ENCODE peak calls at places on chromosome 1, in ten cellular contexts. F, H, P, C, Y, M, A, X, U and Q are unnamed samples.

GRCh38 chr1:248756151-248756550 is 592 bp upstream of the LYPD8 start:
- DNase-seq in F (no peak), H (no peak), P (no peak), C (no peak), Y (no peak), M (no peak), A (no peak), X (no peak), U (no peak), Q (no peak)

GRCh38 chr1:207172321-207172720 is 68.3 kb downstream of the C4BPA start:
- DNase-seq in F (no peak), H (no peak), P (no peak), C (no peak), Y (no peak), M (no peak), A (no peak), X (no peak), U (no peak), Q (no peak)

GRCh38 chr1:67791686-67792475 is 41.4 kb downstream of the GNG12 start:
- DNase-seq in F (no peak), H (peak; percentile 92), P (no peak), C (peak; percentile 29), Y (no peak), M (no peak), A (no peak), X (peak; percentile 94), U (no peak), Q (no peak)

GRCh38 chr1:21344098-21344749 is 54.0 kb upstream of the ECE1 start:
- DNase-seq in F (no peak), H (no peak), P (no peak), C (no peak), Y (no peak), M (no peak), A (no peak), X (no peak), U (peak; percentile 77), Q (no peak)

GRCh38 chr1:169682077-169682476 is 29.3 kb downstream of the SELL start:
- DNase-seq in F (no peak), H (no peak), P (no peak), C (no peak), Y (no peak), M (no peak), A (no peak), X (peak; percentile 13), U (no peak), Q (no peak)

GRCh38 chr1:77039739-77040138 is 172.5 kb downstream of the ST6GALNAC5 start:
- DNase-seq in F (no peak), H (peak; percentile 88), P (no peak), C (peak; percentile 95), Y (no peak), M (no peak), A (peak; percentile 23), X (peak; percentile 98), U (no peak), Q (no peak)

GRCh38 chr1:234611799-234612351 is 1.9 kb upstream of the IRF2BP2 start:
- DNase-seq in F (no peak), H (no peak), P (peak; percentile 59), C (no peak), Y (peak; percentile 78), M (peak; percentile 43), A (peak; percentile 65), X (no peak), U (peak; percentile 82), Q (no peak)

GRCh38 chr1:3530086-3530930 is 75.8 kb downstream of the ARHGEF16 start:
- DNase-seq in F (no peak), H (no peak), P (peak; percentile 64), C (peak; percentile 14), Y (no peak), M (no peak), A (no peak), X (peak; percentile 70), U (no peak), Q (no peak)

GRCh38 chr1:243501002-243501401 is 245.2 kb downstream of the SDCCAG8 start:
- DNase-seq in F (no peak), H (peak; percentile 37), P (no peak), C (peak; percentile 91), Y (no peak), M (no peak), A (no peak), X (peak; percentile 96), U (no peak), Q (no peak)

GRCh38 chr1:154730251-154730650 is 122.3 kb upstream of the ADAR start:
- DNase-seq in F (no peak), H (peak; percentile 65), P (no peak), C (peak; percentile 77), Y (no peak), M (peak; percentile 62), A (no peak), X (peak; percentile 72), U (no peak), Q (no peak)

GRCh38 chr1:211738709-211739301 is 63.4 kb upstream of the NEK2 start:
- DNase-seq in F (no peak), H (no peak), P (no peak), C (peak; percentile 60), Y (no peak), M (no peak), A (no peak), X (no peak), U (peak; percentile 86), Q (peak; percentile 47)

GRCh38 chr1:156160744-156161181 is 7.4 kb downstream of the SEMA4A start:
- DNase-seq in F (peak; percentile 68), H (peak; percentile 78), P (peak; percentile 56), C (no peak), Y (peak; percentile 76), M (peak; percentile 92), A (peak; percentile 73), X (peak; percentile 79), U (peak; percentile 85), Q (peak; percentile 73)
- H3K4me3 ChIP-seq in F (peak overlapping the region; percentile 28), H (peak overlapping the region; percentile 19), P (peak overlapping the region; percentile 42), C (no peak overlapping the region), Y (no peak overlapping the region), M (peak overlapping the region; percentile 71), A (peak overlapping the region; percentile 54), X (peak overlapping the region; percentile 55), U (peak overlapping the region; percentile 23), Q (peak overlapping the region; percentile 51)

GRCh38 chr1:196678510-196678884 is 26.7 kb downstream of the CFH start:
- DNase-seq in F (no peak), H (peak; percentile 80), P (no peak), C (peak; percentile 24), Y (no peak), M (no peak), A (no peak), X (peak; percentile 52), U (no peak), Q (no peak)

GRCh38 chr1:196680107-196680506 is 28.3 kb downstream of the CFH start:
- DNase-seq in F (no peak), H (peak; percentile 34), P (no peak), C (peak; percentile 57), Y (no peak), M (no peak), A (no peak), X (peak; percentile 44), U (no peak), Q (no peak)

GRCh38 chr1:196674908-196675307 is 23.1 kb downstream of the CFH start:
- DNase-seq in F (no peak), H (no peak), P (no peak), C (peak; percentile 13), Y (no peak), M (no peak), A (no peak), X (no peak), U (no peak), Q (no peak)

DNA sequence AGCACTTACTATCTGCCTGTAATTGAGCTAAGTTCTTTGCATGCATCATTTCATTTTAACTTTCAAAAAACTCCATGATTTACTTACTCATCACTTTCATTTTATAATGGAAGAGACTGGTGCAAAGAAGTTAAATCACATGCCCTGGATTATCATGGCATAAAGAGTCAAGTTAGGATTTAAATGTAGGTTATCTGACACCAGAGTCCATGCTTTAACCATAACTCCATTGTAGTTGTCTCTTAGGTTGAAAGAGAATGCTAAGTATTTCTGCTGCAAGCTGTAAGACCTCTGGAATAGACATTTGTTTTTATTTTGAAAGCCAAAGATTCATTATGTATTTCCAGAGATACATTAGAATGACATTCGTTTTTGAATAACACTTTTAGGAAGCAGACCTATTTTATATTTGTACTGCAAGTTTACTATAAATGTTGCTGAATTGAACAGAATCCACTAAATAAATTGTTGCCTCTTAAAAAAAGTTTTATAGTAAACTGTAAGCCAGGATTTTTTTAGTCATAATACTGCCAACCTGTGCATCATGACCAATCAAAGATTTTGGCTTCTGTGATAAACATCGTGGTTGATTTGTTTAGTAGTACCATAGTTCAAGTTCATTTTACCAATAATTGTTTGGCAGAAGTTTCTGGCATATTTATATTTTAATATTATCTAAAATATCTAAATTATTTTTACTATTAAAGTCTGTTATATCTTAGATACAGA is 26.1 kb downstream of the CFH start:
- DNase-seq in F (no peak), H (no peak), P (no peak), C (no peak), Y (no peak), M (no peak), A (no peak), X (peak; percentile 22), U (no peak), Q (no peak)
- H3K27ac ChIP-seq in F (no peak overlapping the region), H (no peak overlapping the region), P (no peak overlapping the region), C (no peak overlapping the region), Y (no peak overlapping the region), M (no peak overlapping the region), A (no peak overlapping the region), X (no peak overlapping the region), U (no peak overlapping the region), Q (no peak overlapping the region)

GRCh38 chr1:44031900-44032817 is 897 bp upstream of the SLC6A9 start:
- DNase-seq in F (no peak), H (no peak), P (peak; percentile 55), C (peak; percentile 19), Y (no peak), M (no peak), A (no peak), X (no peak), U (no peak), Q (no peak)
- H3K4me3 ChIP-seq in F (no peak overlapping the region), H (peak overlapping the region; percentile 77), P (peak overlapping the region; percentile 85), C (peak overlapping the region; percentile 78), Y (no peak overlapping the region), M (peak overlapping the region; percentile 91), A (peak overlapping the region; percentile 84), X (peak overlapping the region; percentile 81), U (no peak overlapping the region), Q (no peak overlapping the region)

GRCh38 chr1:1437904-1438376 is 2.5 kb downstream of the VWA1 start:
- DNase-seq in F (no peak), H (no peak), P (peak; percentile 73), C (no peak), Y (peak; percentile 86), M (no peak), A (no peak), X (peak; percentile 20), U (no peak), Q (no peak)

GRCh38 chr1:1438531-1439381 is 3.3 kb downstream of the VWA1 start:
- DNase-seq in F (no peak), H (no peak), P (no peak), C (no peak), Y (no peak), M (no peak), A (no peak), X (no peak), U (peak; percentile 71), Q (no peak)

GRCh38 chr1:1436634-1437032 is 1.1 kb downstream of the VWA1 start:
- DNase-seq in F (no peak), H (no peak), P (no peak), C (no peak), Y (no peak), M (no peak), A (no peak), X (no peak), U (no peak), Q (no peak)

GRCh38 chr1:1435911-1436633 is 582 bp downstream of the VWA1 start:
- DNase-seq in F (no peak), H (no peak), P (no peak), C (no peak), Y (peak; percentile 57), M (no peak), A (no peak), X (no peak), U (peak; percentile 65), Q (no peak)

GRCh38 chr1:1437033-1437903 is 1.8 kb downstream of the VWA1 start:
- DNase-seq in F (no peak), H (no peak), P (no peak), C (no peak), Y (peak; percentile 82), M (no peak), A (no peak), X (no peak), U (peak; percentile 67), Q (no peak)
- H3K27ac ChIP-seq in F (peak overlapping the region; percentile 99), H (no peak overlapping the region), P (peak overlapping the region; percentile 92), C (no peak overlapping the region), Y (peak overlapping the region; percentile 65), M (no peak overlapping the region), A (no peak overlapping the region), X (no peak overlapping the region), U (no peak overlapping the region), Q (no peak overlapping the region)